ENCODE peak calls at places on chromosomes 7 and 10, in seven cellular contexts. B is NCI-H774; S is stimulated activated CD4-positive, alpha-beta T cell treated with anti-CD3 and anti-CD28 coated beads, Interleukin-1b, Interleukin-23, amount 100 ng/mL, for 1 hour; A is GM06990; P is T-helper 17 cell; U is nephron progenitor cell; V is K562. I is an unnamed sample.

GRCh38 chr10:66362522-66362921 is 563.3 kb upstream of the LRRTM3 start:
- DNase-seq in P (no peak), A (no peak), B (no peak), V (no peak), S (no peak), U (no peak), I (no peak)

GRCh38 chr10:132414402-132415016 is 17.5 kb downstream of the PWWP2B start:
- DNase-seq in V (no peak), B (no peak), S (no peak), U (no peak), P (no peak), A (no peak), I (no peak)

GRCh38 chr7:128084896-128085608 is 53.8 kb upstream of the LRRC4 start:
- DNase-seq in P (no peak), A (no peak), V (no peak), U (no peak), S (no peak), B (no peak), I (no peak)

GRCh38 chr10:58797356-58797755 is 284.7 kb downstream of the BICC1 start:
- DNase-seq in A (no peak), S (no peak), V (no peak), U (no peak), P (no peak), B (no peak), I (no peak)

GRCh38 chr7:81725003-81725402 is 44.8 kb downstream of the HGF start:
- DNase-seq in P (no peak), B (no peak), V (no peak), S (no peak), A (no peak), U (no peak), I (no peak)

GRCh38 chr7:129855234-129855673 is 97.5 kb downstream of the UBE2H start:
- DNase-seq in V (no peak), A (no peak), S (no peak), B (peak), U (no peak), P (no peak), I (no peak)

GRCh38 chr10:51896849-51897248 is 197.5 kb upstream of the CSTF2T start:
- DNase-seq in V (no peak), U (no peak), A (no peak), P (no peak), B (no peak), S (no peak), I (no peak)

GRCh38 chr7:94423865-94424264 is 29.2 kb downstream of the COL1A2 start:
- DNase-seq in V (no peak), S (no peak), U (no peak), A (no peak), B (no peak), P (no peak), I (no peak)

GRCh38 chr10:47243356-47243755 is 56.6 kb upstream of the GDF10 start:
- DNase-seq in V (no peak), B (no peak), P (no peak), A (no peak), U (no peak), S (no peak), I (no peak)

GRCh38 chr7:130733866-130734524 is at the start of gene KLF14:
- DNase-seq in S (no peak), A (no peak), B (no peak), U (peak), P (peak), V (peak), I (peak)

GRCh38 chr7:8251195-8251594 is 10.8 kb downstream of the ICA1 start:
- DNase-seq in A (no peak), U (no peak), B (no peak), S (no peak), P (no peak), V (no peak), I (no peak)

GRCh38 chr10:33600381-33600780 is 265.9 kb upstream of the NRP1 start:
- DNase-seq in A (no peak), B (no peak), V (no peak), S (no peak), P (no peak), U (no peak), I (no peak)

GRCh38 chr7:26188291-26188999 is 12.1 kb downstream of the HNRNPA2B1 start:
- DNase-seq in U (no peak), V (no peak), A (no peak), P (no peak), B (no peak), S (no peak), I (no peak)

GRCh38 chr10:7484456-7485266 is 73.8 kb upstream of the SFMBT2 start:
- DNase-seq in V (no peak), P (no peak), B (no peak), S (peak), U (peak), A (no peak), I (no peak)

GRCh38 chr7:66267249-66267648 is 62.1 kb downstream of the TPST1 start:
- DNase-seq in B (no peak), V (no peak), S (no peak), A (no peak), P (no peak), U (no peak), I (no peak)

GRCh38 chr10:129780158-129780557 is 183.9 kb downstream of the EBF3 start:
- DNase-seq in U (no peak), P (no peak), S (no peak), V (no peak), A (no peak), B (no peak), I (no peak)